ENCODE peak calls at places on chromosomes 2 and 18, in eight cellular contexts. V, P, A, X, O, S, N and C are unnamed samples.
A peak's percentile ranks its signal among the peaks of the same experiment; 100 is the strongest.

GRCh38 chr2:23545811-23546210 is 160.8 kb downstream of the KLHL29 start:
- DNase-seq in N (no peak), V (no peak), S (no peak), X (no peak), O (no peak), A (no peak), P (no peak), C (no peak)

GRCh38 chr18:55220523-55220922 is 261.3 kb upstream of the CCDC68 start:
- DNase-seq in O (peak; percentile 37), P (no peak), N (no peak), S (no peak), V (no peak), X (no peak), A (no peak), C (no peak)

GRCh38 chr18:48037481-48038271 is 107.2 kb upstream of the SMAD2 start:
- DNase-seq in P (peak; percentile 23), S (no peak), V (no peak), N (peak; percentile 64), A (peak; percentile 9), X (peak; percentile 43), O (no peak), C (no peak)

GRCh38 chr2:190533968-190534309 is 583 bp downstream of the NEMP2 start:
- DNase-seq in A (no peak), X (no peak), S (peak; percentile 53), N (no peak), V (no peak), O (no peak), P (no peak), C (no peak)

GRCh38 chr2:71220743-71221142 is 6.2 kb downstream of the PAIP2B start:
- DNase-seq in N (no peak), X (no peak), V (no peak), P (no peak), S (no peak), A (no peak), O (no peak), C (no peak)

GRCh38 chr2:1864981-1865421 is 120.7 kb upstream of the PXDN start:
- DNase-seq in S (no peak), O (no peak), X (no peak), A (no peak), V (no peak), N (peak; percentile 52), P (no peak), C (no peak)

GRCh38 chr2:196337618-196337953 is 166.2 kb upstream of the STK17B start:
- DNase-seq in N (peak; percentile 48), O (no peak), A (no peak), V (no peak), X (no peak), S (no peak), P (no peak), C (no peak)

GRCh38 chr2:240933966-240934700 is 28.0 kb downstream of the CROCC2 start:
- DNase-seq in P (no peak), A (no peak), S (peak; percentile 17), V (peak; percentile 26), X (peak; percentile 47), N (no peak), O (no peak), C (no peak)

GRCh38 chr2:237732070-237732469 is 66.5 kb upstream of the RBM44 start:
- DNase-seq in A (peak; percentile 49), V (no peak), O (no peak), P (no peak), N (no peak), S (no peak), X (peak; percentile 57), C (no peak)

GRCh38 chr2:15563227-15564100 is 2.3 kb upstream of the NBAS start:
- DNase-seq in A (no peak), S (no peak), N (no peak), P (no peak), X (no peak), O (no peak), V (no peak), C (no peak)

GRCh38 chr2:100988630-100989417 is 13.3 kb upstream of the RPL31 start:
- DNase-seq in A (no peak), O (peak; percentile 10), X (peak; percentile 46), V (no peak), S (no peak), N (no peak), P (no peak), C (peak; percentile 77)

GRCh38 chr2:23926289-23926749 is 604 bp downstream of the ATAD2B start:
- DNase-seq in P (no peak), N (peak; percentile 65), A (no peak), S (peak; percentile 45), X (peak; percentile 70), V (no peak), O (no peak), C (no peak)

GRCh38 chr2:239930871-239931771 is 94.0 kb downstream of the NDUFA10 start:
- DNase-seq in S (peak; percentile 7), A (no peak), N (no peak), O (no peak), X (peak; percentile 46), V (no peak), P (no peak), C (no peak)

GRCh38 chr2:60515751-60516226 is 37.7 kb downstream of the BCL11A start:
- DNase-seq in X (peak; percentile 53), N (no peak), P (peak; percentile 76), S (no peak), A (no peak), V (no peak), O (peak; percentile 96), C (peak; percentile 46)
- TF ChIP-seq CTCF in X (no peak), N (peak; percentile 12), P (peak; percentile 11), S (no peak), A (no peak), V (no peak), O (no peak), C (no peak)

GRCh38 chr2:187525164-187525900 is 28.9 kb downstream of the TFPI start:
- DNase-seq in A (peak; percentile 57), O (no peak), V (no peak), N (no peak), X (no peak), P (no peak), S (no peak), C (no peak)

GRCh38 chr2:187527262-187527661 is 27.0 kb downstream of the TFPI start:
- DNase-seq in V (no peak), X (no peak), S (no peak), O (peak; percentile 80), N (no peak), P (peak; percentile 94), A (peak; percentile 89), C (peak; percentile 88)

GRCh38 chr2:187529248-187529976 is 24.8 kb downstream of the TFPI start:
- DNase-seq in P (no peak), S (no peak), N (no peak), X (no peak), A (no peak), O (no peak), V (no peak), C (no peak)

GRCh38 chr2:187528042-187528441 is 26.2 kb downstream of the TFPI start:
- DNase-seq in N (no peak), P (no peak), X (no peak), V (no peak), O (no peak), A (no peak), S (no peak), C (no peak)

DNA sequence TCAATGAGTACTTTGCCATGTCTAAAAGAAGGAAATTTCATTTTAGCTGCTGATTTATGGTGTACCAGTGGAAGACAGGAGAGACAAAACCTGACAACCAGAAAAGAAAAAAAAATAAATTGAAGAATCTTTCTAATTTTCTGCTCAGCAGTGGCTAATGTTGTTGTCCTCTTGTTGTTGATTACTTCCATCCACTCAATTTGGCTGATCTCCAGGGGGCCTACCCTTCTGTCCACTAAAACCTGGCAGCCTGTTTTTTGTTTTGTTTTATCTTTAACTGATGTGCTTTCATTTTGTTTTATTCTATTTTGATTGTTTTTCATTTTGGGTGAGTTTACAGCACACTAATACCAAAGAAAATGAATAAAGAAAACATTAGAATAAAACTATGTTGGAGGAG is 27.5 kb downstream of the TFPI start:
- DNase-seq in P (peak; percentile 58), V (no peak), X (no peak), A (no peak), N (no peak), S (no peak), O (no peak), C (peak; percentile 47)
- H3K4me3 ChIP-seq in P (no peak overlapping the region), V (no peak overlapping the region), X (no peak overlapping the region), A (no peak overlapping the region), N (no peak overlapping the region), S (no peak overlapping the region), O (no peak overlapping the region), C (no peak overlapping the region)

DNA sequence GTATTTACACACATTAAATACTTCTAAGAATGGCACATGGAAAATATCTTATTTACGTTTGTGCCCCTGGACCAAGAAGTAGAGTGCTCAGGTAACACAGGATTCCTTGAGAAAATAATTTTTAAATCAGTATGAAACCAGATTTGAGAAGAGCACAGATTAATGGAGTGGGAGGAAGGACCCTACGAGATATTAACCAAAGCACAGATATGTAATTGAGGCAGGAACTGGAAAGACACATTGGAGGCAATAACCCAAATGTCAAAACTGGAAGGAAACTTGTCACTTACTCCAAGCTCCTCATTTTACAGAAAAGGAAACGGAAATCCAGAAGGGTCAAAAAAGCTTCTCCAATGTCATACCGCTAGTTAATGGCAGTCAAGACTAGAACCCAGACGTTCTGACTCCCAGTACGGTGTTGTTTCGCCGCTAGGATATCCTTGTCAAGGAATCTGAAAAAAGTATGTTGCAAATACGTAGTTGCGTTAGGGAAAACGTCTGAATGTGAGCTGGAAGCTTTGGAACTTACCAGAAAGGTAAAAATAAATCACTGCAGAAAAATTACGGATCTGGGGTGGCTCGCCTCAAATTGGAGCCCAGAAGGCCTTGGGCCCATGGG is 634 bp downstream of the MTIF2 start:
- DNase-seq in P (no peak), X (no peak), V (no peak), A (no peak), S (no peak), N (peak; percentile 14), O (no peak), C (no peak)
- TF ChIP-seq CTCF in P (no peak), X (no peak), V (no peak), A (no peak), S (no peak), N (no peak), O (no peak), C (no peak)

GRCh38 chr2:197674060-197674459 is 1.3 kb downstream of the RFTN2 start:
- DNase-seq in S (no peak), P (no peak), O (no peak), V (no peak), N (no peak), A (no peak), X (no peak), C (no peak)
- H3K4me3 ChIP-seq in S (no peak overlapping the region), P (peak overlapping the region; percentile 70), O (no peak overlapping the region), V (peak overlapping the region; percentile 32), N (no peak overlapping the region), A (peak overlapping the region; percentile 99), X (peak overlapping the region; percentile 37), C (no peak overlapping the region)

GRCh38 chr2:3594493-3595281 is at the start of gene COLEC11:
- DNase-seq in S (no peak), V (no peak), A (peak; percentile 33), O (peak; percentile 31), N (peak; percentile 87), X (no peak), P (peak; percentile 50), C (no peak)
- TF ChIP-seq CTCF in S (no peak), V (peak; percentile 33), A (peak; percentile 43), O (peak; percentile 27), N (peak; percentile 55), X (no peak), P (peak; percentile 34), C (no peak)